ENCODE peak calls at places on chromosome 1, in six cellular contexts. F, J, T, G, E and K are unnamed samples.

GRCh38 chr1:65827346-65827745 is 34.7 kb downstream of the PDE4B start:
- DNase-seq in F (no peak), J (no peak), T (no peak), G (no peak), E (no peak), K (no peak)

GRCh38 chr1:147717706-147718097 is 42.7 kb downstream of the GJA5 start:
- DNase-seq in F (no peak), J (no peak), T (no peak), G (no peak), E (no peak), K (no peak)

GRCh38 chr1:11281518-11282331 is 8.7 kb downstream of the UBIAD1 start:
- DNase-seq in F (no peak), J (peak; percentile 95), T (no peak), G (no peak), E (no peak), K (no peak)

GRCh38 chr1:8816831-8817412 is 518 bp downstream of the RERE start:
- DNase-seq in F (no peak), J (no peak), T (peak; percentile 38), G (peak; percentile 26), E (no peak), K (no peak)

GRCh38 chr1:147177611-147178370 is 5.5 kb upstream of the PRKAB2 start:
- DNase-seq in F (no peak), J (peak; percentile 44), T (no peak), G (no peak), E (no peak), K (no peak)

GRCh38 chr1:102174259-102174863 is 177.6 kb upstream of the OLFM3 start:
- DNase-seq in F (no peak), J (no peak), T (peak; percentile 26), G (peak; percentile 17), E (no peak), K (no peak)

GRCh38 chr1:154479764-154480421 is 22.1 kb upstream of the TDRD10 start:
- DNase-seq in F (no peak), J (peak; percentile 92), T (peak; percentile 78), G (peak; percentile 82), E (peak; percentile 71), K (peak; percentile 98)

GRCh38 chr1:224864006-224864405 is 65.5 kb upstream of the DNAH14 start:
- DNase-seq in F (no peak), J (peak; percentile 40), T (no peak), G (no peak), E (no peak), K (no peak)

GRCh38 chr1:177181280-177181630 is 10.5 kb downstream of the BRINP2 start:
- DNase-seq in F (no peak), J (no peak), T (no peak), G (peak; percentile 15), E (no peak), K (no peak)

GRCh38 chr1:22978299-22978698 is 5.6 kb upstream of the LACTBL1 start:
- DNase-seq in F (no peak), J (peak; percentile 7), T (no peak), G (no peak), E (no peak), K (no peak)